ENCODE peak calls at places on chromosomes 4 and X, in nine cellular contexts. E, F, U, J, O, A, B, K and L are unnamed samples.

GRCh38 chr4:119209077-119209476 is 3.4 kb upstream of the USP53 start:
- DNase-seq in J (no peak), B (no peak), E (no peak), K (no peak), O (no peak), U (no peak), A (no peak), F (no peak), L (no peak)

GRCh38 chr4:121786221-121786620 is 14.9 kb upstream of the EXOSC9 start:
- DNase-seq in U (no peak), A (no peak), F (no peak), E (no peak), O (no peak), J (no peak), B (no peak), K (no peak), L (no peak)

GRCh38 chrX:15903186-15903681 is 48.6 kb upstream of the AP1S2 start:
- DNase-seq in A (no peak), U (peak; percentile 8), E (no peak), B (no peak), K (no peak), O (no peak), J (no peak), F (no peak), L (no peak)

GRCh38 chrX:141960573-141960972 is 56.9 kb downstream of the MAGEC1 start:
- DNase-seq in B (no peak), F (no peak), K (no peak), U (no peak), J (no peak), E (no peak), A (no peak), O (no peak), L (no peak)

GRCh38 chr4:15149842-15150592 is 147.7 kb downstream of the CPEB2 start:
- DNase-seq in K (peak; percentile 68), O (peak; percentile 78), F (peak; percentile 63), B (no peak), A (peak; percentile 86), E (peak; percentile 77), U (peak; percentile 88), J (peak; percentile 60), L (peak; percentile 78)

GRCh38 chr4:42282081-42282901 is 115.0 kb upstream of the SHISA3 start:
- DNase-seq in O (peak; percentile 77), U (peak; percentile 75), K (peak; percentile 88), E (peak; percentile 86), A (peak; percentile 29), B (peak; percentile 82), F (peak; percentile 62), J (peak; percentile 58), L (peak; percentile 33)

GRCh38 chr4:137543198-137543597 is 10.9 kb upstream of the PCDH18 start:
- DNase-seq in K (no peak), A (no peak), F (no peak), J (no peak), U (no peak), B (no peak), O (peak; percentile 60), E (no peak), L (no peak)

GRCh38 chr4:54526560-54526959 is 131.2 kb upstream of the KIT start:
- DNase-seq in J (no peak), B (no peak), F (no peak), E (no peak), U (no peak), O (no peak), A (no peak), K (no peak), L (no peak)

GRCh38 chr4:149108626-149109025 is 666.4 kb upstream of the NR3C2 start:
- DNase-seq in J (no peak), A (no peak), K (no peak), B (no peak), U (no peak), O (no peak), E (no peak), F (no peak), L (no peak)